ENCODE peak calls at places on chromosomes 4 and X, in five cellular contexts. W, X, M, B and N are unnamed samples. For H3K4me1, the result is how much of the 10 kb centered on the place peaks cover.

GRCh38 chr4:109548655-109549054 is 11.4 kb upstream of the MCUB start:
- DNase-seq in X (no peak), M (no peak), W (no peak), B (no peak), N (peak)

GRCh38 chrX:153554519-153555167 is 37.2 kb downstream of the ATP2B3 start:
- DNase-seq in M (peak), B (peak), W (peak), X (peak), N (peak)

GRCh38 chr4:123339507-123340380 is 56.9 kb upstream of the SPRY1 start:
- DNase-seq in B (no peak), M (peak), X (no peak), W (no peak), N (no peak)

GRCh38 chr4:186904104-186904503 is 180.4 kb upstream of the FAT1 start:
- DNase-seq in W (no peak), B (no peak), X (no peak), M (no peak), N (no peak)

GRCh38 chrX:121254336-121254735 is 206.9 kb downstream of the GLUD2 start:
- DNase-seq in M (no peak), X (no peak), W (no peak), B (no peak), N (no peak)

GRCh38 chr4:16783119-16783518 is 115.3 kb downstream of the LDB2 start:
- DNase-seq in W (no peak), B (no peak), X (no peak), M (no peak), N (no peak)

GRCh38 chr4:184750926-184751584 is 17.2 kb upstream of the CENPU start:
- DNase-seq in W (no peak), X (no peak), B (no peak), M (no peak), N (no peak)

GRCh38 chr4:146033149-146033548 is 94.5 kb upstream of the ZNF827 start:
- DNase-seq in M (no peak), B (no peak), X (no peak), W (no peak), N (no peak)

GRCh38 chr4:148648599-148648998 is 206.4 kb upstream of the NR3C2 start:
- DNase-seq in B (no peak), X (no peak), M (no peak), W (no peak), N (no peak)

GRCh38 chr4:136036744-136037143 is 1495.5 kb downstream of the PCDH18 start:
- DNase-seq in M (no peak), W (no peak), X (no peak), B (no peak), N (no peak)

GRCh38 chr4:100489316-100489715 is 28.5 kb downstream of the EMCN start:
- DNase-seq in X (no peak), B (no peak), M (no peak), W (no peak), N (no peak)

GRCh38 chr4:3318561-3319021 is 25.8 kb downstream of the RGS12 start:
- DNase-seq in B (no peak), W (no peak), X (no peak), M (no peak), N (peak)

GRCh38 chr4:184590196-184590595 is 59.1 kb downstream of the CASP3 start:
- DNase-seq in W (no peak), X (no peak), M (no peak), B (no peak), N (no peak)

GRCh38 chrX:109886122-109886761 is 116.7 kb upstream of the TMEM164 start:
- DNase-seq in X (no peak), M (no peak), W (no peak), B (peak), N (no peak)

GRCh38 chrX:152850465-152850864 is 19.6 kb downstream of the NSDHL start:
- DNase-seq in M (no peak), W (no peak), X (no peak), B (no peak), N (no peak)

GRCh38 chrX:3119376-3119775 is 78.1 kb downstream of the ARSF start:
- DNase-seq in W (no peak), M (no peak), X (no peak), B (no peak), N (no peak)

GRCh38 chr4:138959421-138959820 is 56.2 kb upstream of the NOCT start:
- DNase-seq in B (no peak), M (no peak), X (no peak), W (no peak), N (no peak)

GRCh38 chr4:126475730-126476129 is 1157.0 kb upstream of the INTU start:
- DNase-seq in B (no peak), M (no peak), W (no peak), X (no peak), N (no peak)

GRCh38 chr4:156609421-156609820 is 362.2 kb downstream of the PDGFC start:
- DNase-seq in W (no peak), B (no peak), X (no peak), M (no peak), N (peak)

GRCh38 chr4:41199788-41200187 is 14.6 kb downstream of the APBB2 start:
- DNase-seq in M (no peak), X (no peak), B (no peak), W (no peak), N (no peak)
- H3K4me1 ChIP-seq in M (under half), X (under half), B (under half), W (under half), N (under half)

GRCh38 chrX:40171513-40172168 is 73.9 kb upstream of the BCOR start:
- DNase-seq in M (peak), X (no peak), B (peak), W (no peak), N (peak)
- H3K4me1 ChIP-seq in M (under half), X (half or more), B (under half), W (under half), N (under half)

GRCh38 chrX:155070038-155070437 is 898 bp downstream of the CMC4 start:
- DNase-seq in M (no peak), B (no peak), W (no peak), X (no peak), N (no peak)
- H3K4me1 ChIP-seq in M (under half), B (under half), W (under half), X (under half), N (under half)

GRCh38 chrX:41332988-41333743 is 796 bp upstream of the DDX3X start:
- DNase-seq in B (peak), W (peak), M (peak), X (peak), N (peak)

GRCh38 chrX:41333744-41333993 is 293 bp upstream of the DDX3X start:
- DNase-seq in W (no peak), X (no peak), B (peak), M (peak), N (no peak)

GRCh38 chrX:41332005-41332404 is 2.0 kb upstream of the DDX3X start:
- DNase-seq in B (no peak), M (no peak), W (no peak), X (no peak), N (no peak)

GRCh38 chrX:41333994-41334865 is at the start of gene DDX3X:
- DNase-seq in W (peak), B (peak), M (peak), X (peak), N (peak)

GRCh38 chrX:41332408-41332987 is 1.5 kb upstream of the DDX3X start:
- DNase-seq in X (no peak), B (no peak), W (peak), M (peak), N (peak)
- H3K4me1 ChIP-seq in X (under half), B (under half), W (under half), M (under half), N (under half)